ENCODE peak calls at places on chromosomes 3 and 15, in four cellular contexts. One of them, this sample, is unnamed.

GRCh38 chr15:90300988-90301715 is 35.7 kb downstream of the NGRN start:
- DNase-seq in fibroblast of pulmonary artery: peak
- DNase-seq in WERI-Rb-1: peak
- DNase-seq in right atrium auricular region: peak
- DNase-seq in this sample: peak

GRCh38 chr3:9809615-9810356 is at the start of gene TTLL3:
- DNase-seq in fibroblast of pulmonary artery: peak
- DNase-seq in WERI-Rb-1: peak
- DNase-seq in right atrium auricular region: peak
- DNase-seq in this sample: peak

GRCh38 chr15:76401285-76401684 is 64.7 kb downstream of the ISL2 start:
- DNase-seq in fibroblast of pulmonary artery: peak
- DNase-seq in WERI-Rb-1: peak
- DNase-seq in right atrium auricular region: no peak
- DNase-seq in this sample: no peak

GRCh38 chr3:127792664-127793292 is 29.5 kb downstream of the MGLL start:
- DNase-seq in fibroblast of pulmonary artery: peak
- DNase-seq in WERI-Rb-1: no peak
- DNase-seq in right atrium auricular region: peak
- DNase-seq in this sample: peak

GRCh38 chr15:73442968-73443367 is at the start of gene REC114:
- DNase-seq in fibroblast of pulmonary artery: no peak
- DNase-seq in WERI-Rb-1: no peak
- DNase-seq in right atrium auricular region: no peak
- DNase-seq in this sample: no peak

GRCh38 chr15:39202641-39203040 is 378.2 kb upstream of the THBS1 start:
- DNase-seq in fibroblast of pulmonary artery: peak
- DNase-seq in WERI-Rb-1: no peak
- DNase-seq in right atrium auricular region: no peak
- DNase-seq in this sample: peak

GRCh38 chr15:80929225-80929624 is 60.4 kb downstream of the MESD start:
- DNase-seq in fibroblast of pulmonary artery: peak
- DNase-seq in WERI-Rb-1: no peak
- DNase-seq in right atrium auricular region: no peak
- DNase-seq in this sample: peak

GRCh38 chr3:157146664-157147082 is 13.3 kb downstream of the CCNL1 start:
- DNase-seq in fibroblast of pulmonary artery: peak
- DNase-seq in WERI-Rb-1: no peak
- DNase-seq in right atrium auricular region: no peak
- DNase-seq in this sample: no peak

GRCh38 chr3:54047568-54047967 is 74.8 kb upstream of the CACNA2D3 start:
- DNase-seq in fibroblast of pulmonary artery: peak
- DNase-seq in WERI-Rb-1: no peak
- DNase-seq in right atrium auricular region: no peak
- DNase-seq in this sample: no peak

GRCh38 chr15:88036154-88036839 is 220.2 kb downstream of the NTRK3 start:
- DNase-seq in fibroblast of pulmonary artery: no peak
- DNase-seq in WERI-Rb-1: no peak
- DNase-seq in right atrium auricular region: no peak
- DNase-seq in this sample: no peak
- H3K4me3 ChIP-seq in fibroblast of pulmonary artery: no peak
- H3K4me3 ChIP-seq in WERI-Rb-1: no peak
- H3K4me3 ChIP-seq in right atrium auricular region: no peak
- H3K4me3 ChIP-seq in this sample: no peak

DNA sequence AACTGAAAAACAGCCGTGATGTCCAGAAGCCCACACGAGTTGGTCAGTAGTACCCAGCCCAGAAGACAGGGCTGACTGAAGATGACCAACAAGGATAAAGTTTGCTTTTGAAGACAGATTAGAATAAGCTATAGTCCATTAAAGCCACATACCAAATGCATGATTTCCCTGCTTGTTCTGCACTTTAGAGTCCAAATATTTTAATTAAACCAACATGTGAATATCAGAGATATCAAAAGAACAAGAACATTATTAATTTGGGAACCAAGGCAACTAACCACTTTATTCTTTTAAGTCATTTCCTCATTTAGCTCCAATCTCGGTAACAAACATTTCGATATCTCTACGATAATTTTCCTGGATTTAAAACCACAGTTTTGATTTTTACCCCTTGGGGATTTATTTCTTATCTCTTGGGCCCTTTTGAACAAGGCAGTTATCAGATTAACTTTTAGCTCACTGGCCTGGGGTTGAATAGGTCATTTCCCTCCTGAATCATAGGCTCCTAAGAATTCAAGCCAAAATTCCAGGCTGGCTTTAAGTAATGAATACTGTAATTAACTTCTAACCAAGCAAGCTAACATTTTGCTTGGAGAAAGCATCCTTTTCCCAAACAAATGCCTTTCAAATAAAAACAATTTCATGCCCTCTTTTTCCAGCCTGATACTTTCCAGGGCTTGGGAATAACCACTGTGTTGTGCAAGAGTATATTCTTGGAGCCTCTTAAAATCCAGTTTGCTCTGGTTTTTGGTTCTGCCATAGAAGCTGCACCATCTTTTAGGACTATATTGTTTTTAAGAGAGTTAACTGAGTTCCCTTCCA is 102.9 kb upstream of the NR2E3 start:
- DNase-seq in fibroblast of pulmonary artery: peak
- DNase-seq in WERI-Rb-1: no peak
- DNase-seq in right atrium auricular region: no peak
- DNase-seq in this sample: no peak
- TF ChIP-seq CTCF in fibroblast of pulmonary artery: no peak
- TF ChIP-seq CTCF in WERI-Rb-1: no peak
- TF ChIP-seq CTCF in right atrium auricular region: no peak
- TF ChIP-seq CTCF in this sample: no peak

GRCh38 chr15:88636654-88637053 is 2.2 kb upstream of the ISG20 start:
- DNase-seq in fibroblast of pulmonary artery: no peak
- DNase-seq in WERI-Rb-1: peak
- DNase-seq in right atrium auricular region: no peak
- DNase-seq in this sample: no peak

GRCh38 chr15:88637436-88637835 is 1.4 kb upstream of the ISG20 start:
- DNase-seq in fibroblast of pulmonary artery: no peak
- DNase-seq in WERI-Rb-1: no peak
- DNase-seq in right atrium auricular region: no peak
- DNase-seq in this sample: no peak

GRCh38 chr15:88636039-88636438 is 2.8 kb upstream of the ISG20 start:
- DNase-seq in fibroblast of pulmonary artery: no peak
- DNase-seq in WERI-Rb-1: no peak
- DNase-seq in right atrium auricular region: no peak
- DNase-seq in this sample: no peak

GRCh38 chr15:88638626-88639372 is at the start of gene ISG20:
- DNase-seq in fibroblast of pulmonary artery: peak
- DNase-seq in WERI-Rb-1: peak
- DNase-seq in right atrium auricular region: peak
- DNase-seq in this sample: peak

GRCh38 chr15:88637841-88638625 is 783 bp upstream of the ISG20 start:
- DNase-seq in fibroblast of pulmonary artery: no peak
- DNase-seq in WERI-Rb-1: no peak
- DNase-seq in right atrium auricular region: no peak
- DNase-seq in this sample: no peak
- H3K4me3 ChIP-seq in fibroblast of pulmonary artery: peak
- H3K4me3 ChIP-seq in WERI-Rb-1: peak
- H3K4me3 ChIP-seq in right atrium auricular region: peak
- H3K4me3 ChIP-seq in this sample: peak

GRCh38 chr3:138513073-138513843 is 78.8 kb downstream of the ESYT3 start:
- DNase-seq in fibroblast of pulmonary artery: no peak
- DNase-seq in WERI-Rb-1: no peak
- DNase-seq in right atrium auricular region: no peak
- DNase-seq in this sample: no peak
- TF ChIP-seq CTCF in fibroblast of pulmonary artery: no peak
- TF ChIP-seq CTCF in WERI-Rb-1: no peak
- TF ChIP-seq CTCF in right atrium auricular region: no peak
- TF ChIP-seq CTCF in this sample: no peak